ENCODE peak calls at places on chromosomes 1 and 21, in six cellular contexts. L, O, W, B, S and K are unnamed samples. For H3K27me3, the result is how much of the 10 kb centered on the place peaks cover.

GRCh38 chr1:164640673-164641352 is 81.8 kb downstream of the PBX1 start:
- DNase-seq in L (no peak), O (no peak), W (peak), B (no peak), S (no peak), K (no peak)

GRCh38 chr1:93611656-93612055 is 70.0 kb downstream of the BCAR3 start:
- DNase-seq in L (no peak), O (no peak), W (no peak), B (no peak), S (no peak), K (no peak)

GRCh38 chr1:32390904-32391480 is 3.2 kb downstream of the BSDC1 start:
- DNase-seq in L (no peak), O (no peak), W (no peak), B (no peak), S (no peak), K (no peak)

GRCh38 chr1:115237507-115237906 is 100.5 kb downstream of the NGF start:
- DNase-seq in L (no peak), O (no peak), W (no peak), B (no peak), S (peak), K (no peak)

GRCh38 chr1:212555426-212555825 is 53.1 kb upstream of the ATF3 start:
- DNase-seq in L (no peak), O (no peak), W (no peak), B (no peak), S (no peak), K (no peak)

GRCh38 chr1:199113265-199113869 is 474.5 kb downstream of the PTPRC start:
- DNase-seq in L (no peak), O (peak), W (no peak), B (peak), S (peak), K (no peak)

GRCh38 chr1:15156807-15157380 is 3.3 kb downstream of the TMEM51 start:
- DNase-seq in L (no peak), O (no peak), W (no peak), B (peak), S (no peak), K (no peak)

GRCh38 chr1:8367571-8368184 is 49.8 kb downstream of the SLC45A1 start:
- DNase-seq in L (no peak), O (no peak), W (no peak), B (no peak), S (no peak), K (no peak)

GRCh38 chr1:217585577-217585976 is 45.3 kb downstream of the GPATCH2 start:
- DNase-seq in L (no peak), O (peak), W (no peak), B (no peak), S (no peak), K (no peak)

GRCh38 chr1:74343191-74343590 is 108.0 kb downstream of the TNNI3K start:
- DNase-seq in L (no peak), O (peak), W (no peak), B (peak), S (no peak), K (no peak)

GRCh38 chr1:76764638-76765572 is 102.4 kb upstream of the ST6GALNAC5 start:
- DNase-seq in L (no peak), O (peak), W (no peak), B (peak), S (peak), K (no peak)

GRCh38 chr1:212749924-212750535 is 41.5 kb downstream of the NSL1 start:
- DNase-seq in L (no peak), O (peak), W (no peak), B (peak), S (peak), K (no peak)

GRCh38 chr1:31364561-31365255 is 8.2 kb downstream of the FABP3 start:
- DNase-seq in L (peak), O (no peak), W (no peak), B (no peak), S (peak), K (no peak)

GRCh38 chr1:109193653-109194590 is 19.8 kb upstream of the SARS1 start:
- DNase-seq in L (no peak), O (peak), W (no peak), B (peak), S (no peak), K (no peak)

GRCh38 chr1:2050793-2051682 is 827 bp downstream of the PRKCZ start:
- DNase-seq in L (no peak), O (no peak), W (no peak), B (peak), S (no peak), K (no peak)

GRCh38 chr1:200558866-200559459 is 61.6 kb downstream of the KIF14 start:
- DNase-seq in L (no peak), O (peak), W (no peak), B (peak), S (peak), K (no peak)

GRCh38 chr1:156119503-156120209 is 5.1 kb downstream of the LMNA start:
- DNase-seq in L (peak), O (no peak), W (peak), B (no peak), S (peak), K (peak)

GRCh38 chr1:202576816-202577215 is 133.4 kb downstream of the SYT2 start:
- DNase-seq in L (no peak), O (peak), W (no peak), B (no peak), S (peak), K (no peak)

GRCh38 chr1:172680733-172681275 is 21.9 kb downstream of the FASLG start:
- DNase-seq in L (no peak), O (no peak), W (no peak), B (peak), S (no peak), K (no peak)

GRCh38 chr1:31571340-31572295 is 4.7 kb upstream of the TINAGL1 start:
- DNase-seq in L (no peak), O (no peak), W (no peak), B (peak), S (no peak), K (peak)

GRCh38 chr1:239387304-239388231 is 1.2 kb downstream of the CHRM3 start:
- DNase-seq in L (no peak), O (no peak), W (no peak), B (peak), S (peak), K (no peak)

GRCh38 chr1:196160066-196160795 is 448.0 kb downstream of the KCNT2 start:
- DNase-seq in L (no peak), O (peak), W (no peak), B (no peak), S (peak), K (no peak)

GRCh38 chr1:169809370-169810095 is 14.8 kb upstream of the METTL18 start:
- DNase-seq in L (no peak), O (peak), W (no peak), B (peak), S (peak), K (no peak)

GRCh38 chr21:25518491-25518911 is 88.8 kb downstream of the MRPL39 start:
- DNase-seq in L (no peak), O (peak), W (no peak), B (peak), S (peak), K (no peak)

GRCh38 chr1:112515311-112516009 is 6.7 kb downstream of the WNT2B start:
- DNase-seq in L (no peak), O (peak), W (no peak), B (peak), S (peak), K (no peak)

GRCh38 chr1:20302093-20302471 is 11.4 kb downstream of the VWA5B1 start:
- DNase-seq in L (no peak), O (no peak), W (peak), B (no peak), S (peak), K (peak)

GRCh38 chr21:33642896-33643657 is 776 bp downstream of the ITSN1 start:
- DNase-seq in L (peak), O (peak), W (no peak), B (peak), S (peak), K (no peak)

GRCh38 chr1:151058682-151059341 is 610 bp downstream of the CDC42SE1 start:
- DNase-seq in L (no peak), O (peak), W (no peak), B (peak), S (peak), K (no peak)

GRCh38 chr1:53956308-53957168 is 10.4 kb downstream of the LRRC42 start:
- DNase-seq in L (no peak), O (peak), W (no peak), B (no peak), S (no peak), K (no peak)

GRCh38 chr1:168491527-168492164 is 52.2 kb downstream of the XCL2 start:
- DNase-seq in L (no peak), O (no peak), W (no peak), B (no peak), S (no peak), K (no peak)

GRCh38 chr1:223363057-223363855 is 720 bp downstream of the SUSD4 start:
- DNase-seq in L (no peak), O (peak), W (no peak), B (peak), S (peak), K (no peak)

GRCh38 chr1:53134961-53135734 is 7.3 kb downstream of the SLC1A7 start:
- DNase-seq in L (no peak), O (peak), W (no peak), B (no peak), S (peak), K (peak)

GRCh38 chr21:33418686-33419085 is 15.5 kb downstream of the IFNGR2 start:
- DNase-seq in L (peak), O (peak), W (peak), B (no peak), S (no peak), K (peak)

GRCh38 chr21:46639489-46640386 is 4.3 kb downstream of the PRMT2 start:
- DNase-seq in L (no peak), O (peak), W (no peak), B (no peak), S (peak), K (no peak)

GRCh38 chr1:87428883-87429282 is 100.2 kb downstream of the LMO4 start:
- DNase-seq in L (no peak), O (no peak), W (no peak), B (peak), S (no peak), K (no peak)

GRCh38 chr1:13512472-13512871 is 1.3 kb downstream of the LRRC38 start:
- DNase-seq in L (no peak), O (peak), W (no peak), B (peak), S (no peak), K (no peak)

GRCh38 chr1:13510499-13510898 is 3.3 kb downstream of the LRRC38 start:
- DNase-seq in L (no peak), O (no peak), W (no peak), B (no peak), S (no peak), K (no peak)

GRCh38 chr1:13513885-13514546 is at the start of gene LRRC38:
- DNase-seq in L (no peak), O (peak), W (peak), B (peak), S (no peak), K (no peak)

GRCh38 chr1:13516606-13517005 is 2.8 kb upstream of the LRRC38 start:
- DNase-seq in L (no peak), O (no peak), W (no peak), B (no peak), S (no peak), K (no peak)

GRCh38 chr1:13513063-13513884 is 529 bp downstream of the LRRC38 start:
- DNase-seq in L (no peak), O (peak), W (no peak), B (peak), S (no peak), K (no peak)
- H3K27me3 ChIP-seq in L (half or more), O (half or more), W (under half), B (half or more), S (under half), K (under half)

DNA sequence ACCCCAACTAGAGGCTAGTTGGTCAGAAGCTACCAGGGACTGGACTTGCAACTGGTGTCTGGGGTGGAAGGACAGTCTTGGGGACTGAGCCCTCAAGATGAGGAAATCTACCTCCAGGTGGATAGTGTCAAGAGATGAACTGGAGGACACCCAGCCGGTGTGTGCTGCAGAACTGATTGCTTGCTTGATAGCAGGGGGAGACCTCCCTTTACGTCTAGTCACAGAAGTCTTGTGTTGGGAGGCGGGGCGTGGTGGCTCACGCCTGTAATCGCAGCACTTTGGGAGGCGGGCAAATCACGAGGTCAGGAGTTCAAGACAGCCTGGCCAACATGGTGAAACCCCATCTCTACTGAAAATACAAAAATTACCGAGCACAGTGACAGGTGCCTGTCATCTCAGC is 4.9 kb downstream of the RCC2 start:
- DNase-seq in L (no peak), O (no peak), W (no peak), B (no peak), S (no peak), K (no peak)
- H3K4me3 ChIP-seq in L (no peak), O (no peak), W (no peak), B (no peak), S (no peak), K (no peak)

GRCh38 chr21:45622416-45623097 is 21.0 kb upstream of the PCBP3 start:
- DNase-seq in L (peak), O (no peak), W (no peak), B (no peak), S (no peak), K (no peak)

GRCh38 chr21:45618287-45618686 is 25.2 kb upstream of the PCBP3 start:
- DNase-seq in L (peak), O (peak), W (no peak), B (peak), S (peak), K (no peak)

GRCh38 chr21:45617021-45617930 is 26.2 kb upstream of the PCBP3 start:
- DNase-seq in L (peak), O (no peak), W (no peak), B (peak), S (no peak), K (no peak)

GRCh38 chr21:45620201-45620600 is 23.3 kb upstream of the PCBP3 start:
- DNase-seq in L (peak), O (no peak), W (no peak), B (no peak), S (no peak), K (no peak)

DNA sequence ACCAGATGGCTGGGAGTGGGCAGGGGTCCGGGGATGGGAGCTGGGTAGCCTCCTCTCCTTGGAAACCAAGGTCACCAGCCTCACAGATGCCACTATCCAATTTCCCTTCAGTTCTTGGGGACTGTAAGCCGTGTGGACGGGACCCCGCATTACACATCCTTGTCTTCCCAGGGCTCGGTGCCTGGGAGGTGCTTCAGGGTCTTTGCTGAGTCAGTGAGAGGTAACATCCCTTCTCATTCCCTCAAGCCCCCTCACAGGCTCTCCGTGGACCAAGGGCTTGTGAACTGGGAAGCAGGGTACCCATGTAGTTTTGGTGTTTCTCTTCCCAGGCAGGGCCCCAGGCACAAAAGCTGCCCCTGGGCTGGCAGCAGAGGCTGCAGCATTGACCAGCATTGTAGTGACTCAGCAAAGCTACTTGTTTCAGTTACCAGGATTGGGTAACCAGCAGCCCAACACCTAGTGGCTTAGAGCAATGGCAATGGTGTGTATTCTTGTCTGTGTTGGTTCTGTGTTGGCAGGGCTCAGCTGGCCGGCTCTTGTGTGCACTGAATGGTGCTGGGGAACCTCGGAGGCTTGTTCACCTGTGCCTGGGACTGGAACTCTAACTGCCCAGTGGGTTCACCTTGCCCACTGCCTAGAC is 24.6 kb upstream of the PCBP3 start:
- DNase-seq in L (peak), O (no peak), W (no peak), B (no peak), S (peak), K (no peak)
- H3K27me3 ChIP-seq in L (half or more), O (under half), W (under half), B (under half), S (under half), K (under half)

GRCh38 chr1:69409731-69410456 is 157.8 kb upstream of the LRRC7 start:
- DNase-seq in L (no peak), O (no peak), W (no peak), B (no peak), S (no peak), K (no peak)

GRCh38 chr1:69410457-69410850 is 157.3 kb upstream of the LRRC7 start:
- DNase-seq in L (no peak), O (no peak), W (no peak), B (no peak), S (no peak), K (no peak)

GRCh38 chr1:69403911-69404310 is 163.8 kb upstream of the LRRC7 start:
- DNase-seq in L (no peak), O (no peak), W (no peak), B (no peak), S (no peak), K (no peak)

GRCh38 chr1:69404486-69404885 is 163.2 kb upstream of the LRRC7 start:
- DNase-seq in L (no peak), O (no peak), W (no peak), B (no peak), S (peak), K (no peak)

GRCh38 chr1:69406244-69406643 is 161.5 kb upstream of the LRRC7 start:
- DNase-seq in L (no peak), O (no peak), W (no peak), B (no peak), S (no peak), K (no peak)
- H3K4me3 ChIP-seq in L (no peak), O (no peak), W (no peak), B (no peak), S (no peak), K (no peak)

GRCh38 chr1:13587256-13588030 is 3.8 kb downstream of the PDPN start:
- DNase-seq in L (peak), O (peak), W (no peak), B (no peak), S (peak), K (no peak)
- H3K27me3 ChIP-seq in L (under half), O (under half), W (under half), B (half or more), S (under half), K (under half)

GRCh38 chr1:23561813-23562100 is 2.5 kb upstream of the ID3 start:
- DNase-seq in L (no peak), O (peak), W (no peak), B (peak), S (peak), K (no peak)
- H3K4me3 ChIP-seq in L (peak), O (peak), W (peak), B (peak), S (peak), K (peak)